ENCODE peak calls at places on chromosomes 7 and 10, in eight cellular contexts. B is sigmoid colon, Z is tibial nerve, E is esophagus squamous epithelium, L is K562, J is adrenal gland, R is upper lobe of left lung, I is right lobe of liver. C is an unnamed sample.

GRCh38 chr10:80122746-80123145 is 9.8 kb upstream of the PLAC9 start:
- DNase-seq in Z (no peak), L (no peak), B (no peak), E (no peak), R (no peak), I (no peak), J (no peak), C (no peak)

GRCh38 chr10:110305767-110306451 is 1.2 kb upstream of the SMNDC1 start:
- DNase-seq in J (peak; percentile 81), I (no peak), E (no peak), L (peak; percentile 47), R (peak; percentile 49), Z (no peak), B (no peak), C (no peak)

GRCh38 chr10:26217396-26218105 is 977 bp downstream of the GAD2 start:
- DNase-seq in I (no peak), B (no peak), R (no peak), E (no peak), J (no peak), Z (no peak), L (no peak), C (no peak)

GRCh38 chr10:97320480-97321031 is 1.5 kb downstream of the FRAT1 start:
- DNase-seq in Z (no peak), R (peak; percentile 56), L (no peak), B (no peak), J (peak; percentile 58), I (peak; percentile 63), E (no peak), C (no peak)

GRCh38 chr7:387132-388022 is 97.4 kb downstream of the FOXL3 start:
- DNase-seq in B (no peak), L (peak; percentile 6), E (no peak), I (no peak), R (no peak), J (no peak), Z (no peak), C (peak; percentile 52)

GRCh38 chr7:139571651-139572050 is 48.2 kb downstream of the CLEC2L start:
- DNase-seq in L (no peak), I (no peak), B (no peak), E (no peak), Z (no peak), J (no peak), R (no peak), C (no peak)

GRCh38 chr7:149787428-149788299 is 14.3 kb upstream of the ZNF467 start:
- DNase-seq in I (no peak), Z (no peak), B (no peak), R (peak; percentile 44), E (no peak), L (peak; percentile 88), J (no peak), C (no peak)

GRCh38 chr10:104209575-104210198 is 22.5 kb downstream of the CFAP43 start:
- DNase-seq in L (peak; percentile 27), R (peak; percentile 26), E (no peak), Z (no peak), J (peak; percentile 66), B (no peak), I (no peak), C (no peak)

GRCh38 chr7:1535100-1535458 is 4.6 kb downstream of the MAFK start:
- DNase-seq in I (no peak), E (no peak), R (no peak), J (no peak), L (no peak), B (peak; percentile 65), Z (no peak), C (no peak)

GRCh38 chr7:1537631-1538412 is 7.3 kb downstream of the MAFK start:
- DNase-seq in R (peak; percentile 61), E (no peak), Z (peak; percentile 93), L (peak; percentile 98), B (peak; percentile 96), J (peak; percentile 99), I (peak; percentile 88), C (peak; percentile 94)

GRCh38 chr7:1535695-1536094 is 5.2 kb downstream of the MAFK start:
- DNase-seq in L (no peak), B (peak; percentile 67), Z (no peak), R (no peak), J (no peak), E (no peak), I (no peak), C (peak; percentile 68)

GRCh38 chr7:1536768-1537630 is 6.5 kb downstream of the MAFK start:
- DNase-seq in I (peak; percentile 88), E (no peak), Z (peak; percentile 92), R (peak; percentile 96), J (peak; percentile 98), L (peak; percentile 75), B (peak; percentile 99), C (peak; percentile 98)

DNA sequence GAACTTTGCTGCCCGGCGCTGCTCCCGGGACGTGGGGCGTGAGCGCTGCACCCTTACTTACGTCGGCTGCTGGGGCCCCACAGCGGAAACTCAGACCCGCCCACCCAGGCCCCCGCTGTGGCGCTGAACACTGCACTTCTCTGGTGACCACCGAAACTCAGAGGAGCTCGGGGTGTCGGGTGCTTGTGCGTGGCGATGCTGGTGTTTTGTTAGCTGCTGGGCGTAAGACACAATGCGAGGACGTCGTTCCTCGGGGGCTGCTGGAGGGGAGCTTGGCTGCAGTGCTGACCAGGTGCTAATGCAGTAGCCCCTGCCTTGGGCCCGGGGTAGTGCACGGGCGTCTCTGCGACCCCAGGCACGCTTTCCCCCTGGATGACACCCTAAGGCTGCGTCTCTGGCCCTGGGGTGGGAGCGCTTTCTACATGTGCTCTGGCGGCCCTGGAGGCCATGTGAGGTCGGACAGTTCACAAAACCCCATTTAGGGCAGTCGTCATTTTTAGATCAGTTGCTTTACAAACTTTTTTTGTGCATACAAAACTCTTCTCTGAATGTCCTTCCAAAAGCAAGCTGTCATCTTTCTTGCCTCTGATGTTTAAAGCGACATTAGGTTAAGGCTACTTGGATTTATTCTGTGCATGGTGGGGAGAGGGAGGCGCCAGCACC is 5.7 kb downstream of the MAFK start:
- DNase-seq in R (no peak), E (no peak), Z (no peak), L (no peak), I (peak; percentile 47), B (peak; percentile 66), J (peak; percentile 63), C (peak; percentile 68)
- H3K4me3 ChIP-seq in R (peak overlapping the region; percentile 47), E (no peak overlapping the region), Z (peak overlapping the region; percentile 61), L (no peak overlapping the region), I (no peak overlapping the region), B (peak overlapping the region; percentile 41), J (no peak overlapping the region), C (peak overlapping the region; percentile 56)

DNA sequence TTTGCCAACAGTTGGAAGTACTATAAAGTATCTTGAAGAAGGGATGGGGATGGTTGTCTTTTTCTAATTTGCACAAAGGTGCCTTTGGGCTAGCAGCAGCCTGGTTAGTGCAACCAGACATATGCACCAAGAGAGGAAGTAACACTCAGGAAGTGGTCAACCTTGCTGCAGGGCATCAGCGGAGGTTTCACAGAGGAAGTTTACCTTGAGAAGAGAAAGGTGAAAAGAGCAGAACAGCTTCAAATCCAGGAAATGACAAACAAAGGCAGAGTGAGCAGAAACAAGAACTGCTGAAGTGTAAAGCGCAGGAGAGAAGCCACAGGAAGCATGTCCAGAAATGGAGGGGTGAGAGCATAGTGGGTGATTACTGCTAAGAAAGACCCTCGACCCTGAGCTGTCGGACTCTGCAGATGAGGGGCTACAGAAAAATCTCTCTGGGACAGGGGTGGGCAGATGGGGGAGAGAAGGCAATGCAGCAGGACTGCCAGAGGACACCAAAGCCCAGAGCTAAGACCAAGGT is 66.9 kb downstream of the STK17A start:
- DNase-seq in B (no peak), J (no peak), R (peak; percentile 56), I (no peak), E (no peak), L (no peak), Z (no peak), C (no peak)
- TF ChIP-seq POLR2A in B (no peak), J (no peak), R (no peak), I (no peak), E (peak; percentile 40), L (no peak), Z (no peak), C (no peak)

GRCh38 chr10:69439350-69439739 is 11.9 kb upstream of the TSPAN15 start:
- DNase-seq in E (no peak), L (no peak), I (no peak), Z (no peak), B (peak; percentile 85), R (peak; percentile 65), J (no peak), C (no peak)

GRCh38 chr10:69437321-69438259 is 13.7 kb upstream of the TSPAN15 start:
- DNase-seq in R (no peak), L (no peak), J (no peak), E (no peak), Z (no peak), B (peak; percentile 38), I (no peak), C (no peak)

GRCh38 chr10:69438531-69439349 is 12.5 kb upstream of the TSPAN15 start:
- DNase-seq in Z (no peak), I (no peak), L (no peak), R (peak; percentile 57), E (no peak), B (peak; percentile 49), J (no peak), C (no peak)

GRCh38 chr10:69443354-69443753 is 7.9 kb upstream of the TSPAN15 start:
- DNase-seq in B (no peak), J (no peak), I (no peak), L (no peak), E (no peak), R (no peak), Z (no peak), C (no peak)

DNA sequence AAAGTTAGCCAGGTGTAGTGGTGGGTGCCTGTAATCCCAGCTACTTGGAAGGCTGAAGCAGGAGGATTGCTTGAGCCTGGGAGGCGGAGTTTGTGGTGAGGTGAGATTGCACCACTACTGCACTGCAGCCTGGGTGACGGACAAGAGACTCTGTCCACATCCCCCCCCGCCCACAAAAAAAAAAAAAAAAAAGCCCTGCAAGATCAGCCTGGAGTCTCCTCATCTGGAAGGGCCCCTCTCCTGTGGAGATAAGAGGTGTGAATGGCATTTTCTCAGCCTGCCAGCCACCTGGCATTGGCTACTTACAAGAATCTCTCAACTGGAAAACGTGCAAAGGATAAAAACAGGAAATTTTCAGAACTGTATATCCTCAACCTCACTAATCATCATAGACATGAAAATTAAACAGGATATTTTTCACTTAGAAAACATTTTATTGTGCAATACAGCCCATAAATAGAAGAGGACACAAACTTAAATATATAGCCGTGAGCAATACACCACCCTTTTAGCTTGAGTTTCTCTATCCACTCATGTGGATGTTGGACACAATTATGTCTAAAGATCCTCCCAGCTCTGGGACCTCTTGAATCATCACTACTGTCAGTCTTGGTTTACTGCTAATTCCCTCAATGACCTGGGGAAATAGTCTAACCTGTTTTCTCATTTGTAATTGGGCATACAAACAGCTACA is 11.3 kb upstream of the TSPAN15 start:
- DNase-seq in I (no peak), J (no peak), E (no peak), Z (no peak), B (peak; percentile 65), L (no peak), R (peak; percentile 91), C (peak; percentile 39)
- H3K4me3 ChIP-seq in I (no peak overlapping the region), J (no peak overlapping the region), E (no peak overlapping the region), Z (no peak overlapping the region), B (no peak overlapping the region), L (no peak overlapping the region), R (no peak overlapping the region), C (no peak overlapping the region)

DNA sequence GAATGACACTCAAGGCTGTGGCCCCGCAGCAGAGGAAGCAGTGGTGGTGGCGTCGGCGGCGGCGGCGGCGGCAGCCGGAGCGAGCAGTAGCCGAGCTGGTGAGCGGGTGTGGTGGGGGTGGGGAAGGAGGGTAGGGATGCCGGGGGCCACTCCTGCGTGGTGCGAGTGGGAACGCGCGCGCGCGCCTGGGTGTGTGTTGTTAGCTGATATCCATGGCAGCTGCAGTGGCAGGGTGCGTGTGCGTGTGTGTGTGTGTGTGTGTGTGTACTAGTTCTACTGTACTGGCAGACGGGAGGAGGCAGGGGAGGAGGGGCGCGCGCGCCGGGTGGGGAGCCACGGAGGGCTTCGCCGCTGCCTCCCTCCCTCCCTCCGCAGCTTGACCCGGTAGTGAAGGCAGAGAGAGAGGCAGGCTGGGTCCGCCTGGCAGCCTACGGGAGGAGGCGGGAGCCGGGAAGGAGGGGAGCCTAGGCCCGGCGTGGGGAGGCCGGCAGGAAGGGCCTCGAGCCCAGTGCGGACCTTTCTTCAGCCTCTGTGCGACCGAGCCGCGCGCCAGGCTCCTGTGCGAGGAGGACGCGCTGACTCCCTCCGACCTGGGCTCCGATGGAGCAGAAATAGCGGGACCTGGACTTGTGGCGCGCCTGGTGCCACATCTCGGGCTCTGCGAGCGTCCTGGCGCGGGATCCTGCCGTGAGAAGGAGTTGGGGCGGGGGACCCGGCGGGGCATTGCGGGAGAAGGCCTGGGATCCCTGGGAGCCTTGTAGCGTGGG is at the start of gene MAGI2:
- DNase-seq in J (peak; percentile 95), R (peak; percentile 63), E (peak; percentile 3), I (peak; percentile 88), Z (peak; percentile 77), B (peak; percentile 94), L (no peak), C (peak; percentile 91)
- TF ChIP-seq POLR2A in J (peak; percentile 86), R (peak; percentile 62), E (peak; percentile 62), I (peak; percentile 62), Z (peak; percentile 77), B (peak; percentile 73), L (no peak), C (peak; percentile 16)

C was measured in suprapubic skin.